ENCODE peak calls at places on chromosomes 1 and 21, in eight cellular contexts. X is breast epithelium, A is transverse colon, Z is sigmoid colon, U is heart left ventricle, J is HCT116, D is tibial nerve, B is esophagus squamous epithelium. N is an unnamed sample.

GRCh38 chr1:205370780-205371179 is 14.1 kb upstream of the KLHDC8A start:
- DNase-seq in Z (no peak), U (no peak), B (no peak), A (no peak), D (no peak), X (no peak), J (no peak), N (no peak)

GRCh38 chr1:8822383-8823294 is 5.2 kb upstream of the RERE start:
- DNase-seq in X (no peak), D (peak), A (no peak), Z (no peak), J (peak), B (no peak), U (peak), N (no peak)

GRCh38 chr1:39378377-39378776 is 113.1 kb upstream of the BMP8A start:
- DNase-seq in A (peak), Z (no peak), U (no peak), X (no peak), B (no peak), D (no peak), J (no peak), N (no peak)

GRCh38 chr1:194028002-194028401 is 841.6 kb upstream of the B3GALT2 start:
- DNase-seq in B (no peak), D (no peak), Z (no peak), J (no peak), A (no peak), U (no peak), X (no peak), N (no peak)

GRCh38 chr1:186864296-186864695 is 35.5 kb downstream of the PLA2G4A start:
- DNase-seq in Z (no peak), J (no peak), X (no peak), B (no peak), U (no peak), A (no peak), D (no peak), N (no peak)

GRCh38 chr1:245258271-245258920 is 103.6 kb downstream of the KIF26B start:
- DNase-seq in U (no peak), Z (no peak), J (no peak), X (peak), B (no peak), A (peak), D (no peak), N (peak)

GRCh38 chr1:213082778-213083445 is 31.9 kb downstream of the RPS6KC1 start:
- DNase-seq in B (no peak), J (no peak), X (no peak), D (no peak), A (no peak), Z (no peak), U (no peak), N (no peak)

GRCh38 chr1:42739753-42740700 is at the start of gene CLDN19:
- DNase-seq in D (no peak), A (no peak), B (no peak), Z (no peak), U (no peak), X (no peak), J (no peak), N (peak)

GRCh38 chr21:34839070-34839820 is 170.5 kb downstream of the CLIC6 start:
- DNase-seq in D (no peak), B (no peak), J (no peak), Z (no peak), X (no peak), A (no peak), U (no peak), N (no peak)

GRCh38 chr1:202029171-202029665 is 18.8 kb downstream of the ELF3 start:
- DNase-seq in U (no peak), Z (no peak), B (no peak), A (no peak), X (no peak), D (no peak), J (peak), N (no peak)

GRCh38 chr21:17195965-17196364 is 316.9 kb upstream of the CXADR start:
- DNase-seq in A (no peak), D (no peak), J (no peak), Z (no peak), B (no peak), X (no peak), U (no peak), N (no peak)

GRCh38 chr1:22739648-22740385 is 29.2 kb downstream of the EPHB2 start:
- DNase-seq in A (peak), Z (no peak), D (peak), J (no peak), U (no peak), B (no peak), X (no peak), N (peak)

GRCh38 chr21:31707499-31707898 is 24.4 kb downstream of the SCAF4 start:
- DNase-seq in B (no peak), Z (no peak), J (no peak), D (no peak), A (no peak), X (no peak), U (no peak), N (no peak)
- TF ChIP-seq POLR2A in B (no peak), Z (no peak), J (no peak), D (no peak), A (no peak), X (no peak), U (no peak), N (no peak)

GRCh38 chr1:31934251-31934650 is 3.9 kb downstream of the PTP4A2 start:
- DNase-seq in J (no peak), D (no peak), U (no peak), B (no peak), A (no peak), Z (no peak), X (no peak), N (no peak)
- H3K4me3 ChIP-seq in J (peak), D (no peak), U (no peak), B (no peak), A (no peak), Z (peak), X (no peak), N (no peak)

DNA sequence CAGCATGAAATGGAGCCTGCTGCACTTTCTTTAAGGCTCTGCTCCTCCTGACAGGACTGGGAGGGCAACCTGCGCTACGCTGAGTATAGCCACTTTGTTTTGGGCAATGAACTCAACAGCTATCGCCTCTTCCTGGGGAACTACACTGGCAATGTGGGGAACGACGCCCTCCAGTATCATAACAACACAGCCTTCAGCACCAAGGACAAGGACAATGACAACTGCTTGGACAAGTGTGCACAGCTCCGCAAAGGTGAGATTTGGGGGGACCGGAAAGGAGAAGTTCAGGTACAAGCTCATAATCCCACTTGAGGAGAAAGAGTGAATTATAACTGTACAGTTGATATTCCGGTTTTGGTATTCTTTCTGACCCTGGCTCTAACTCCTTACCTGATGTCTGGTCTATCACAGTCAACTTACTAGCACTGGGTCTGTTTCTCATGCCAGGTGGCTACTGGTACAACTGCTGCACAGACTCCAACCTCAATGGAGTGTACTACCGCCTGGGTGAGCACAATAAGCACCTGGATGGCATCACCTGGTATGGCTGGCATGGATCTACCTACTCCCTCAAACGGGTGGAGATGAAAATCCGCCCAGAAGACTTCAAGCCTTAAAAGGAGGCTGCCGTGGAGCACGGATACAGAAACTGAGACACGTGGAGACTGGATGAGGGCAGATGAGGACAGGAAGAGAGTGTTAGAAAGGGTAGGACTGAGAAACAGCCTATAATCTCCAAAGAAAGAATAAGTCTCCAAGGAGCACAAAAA is 5.4 kb downstream of the ANGPTL7 start:
- DNase-seq in Z (no peak), U (no peak), A (no peak), D (no peak), X (no peak), J (no peak), B (no peak), N (no peak)
- TF ChIP-seq POLR2A in Z (no peak), U (no peak), A (no peak), D (no peak), X (no peak), J (no peak), B (no peak), N (no peak)

GRCh38 chr1:48777219-48777895 is 666 bp upstream of the BEND5 start:
- DNase-seq in J (no peak), X (no peak), Z (no peak), D (no peak), B (no peak), A (no peak), U (no peak), N (no peak)

GRCh38 chr1:48772221-48772620 is 4.5 kb downstream of the BEND5 start:
- DNase-seq in U (no peak), D (no peak), J (no peak), A (peak), X (no peak), Z (no peak), B (no peak), N (no peak)

GRCh38 chr1:48776400-48777218 is at the start of gene BEND5:
- DNase-seq in U (peak), A (peak), B (no peak), Z (peak), J (no peak), X (peak), D (peak), N (peak)

GRCh38 chr1:48773133-48773532 is 3.6 kb downstream of the BEND5 start:
- DNase-seq in Z (no peak), A (no peak), D (no peak), U (no peak), X (no peak), J (no peak), B (no peak), N (no peak)

DNA sequence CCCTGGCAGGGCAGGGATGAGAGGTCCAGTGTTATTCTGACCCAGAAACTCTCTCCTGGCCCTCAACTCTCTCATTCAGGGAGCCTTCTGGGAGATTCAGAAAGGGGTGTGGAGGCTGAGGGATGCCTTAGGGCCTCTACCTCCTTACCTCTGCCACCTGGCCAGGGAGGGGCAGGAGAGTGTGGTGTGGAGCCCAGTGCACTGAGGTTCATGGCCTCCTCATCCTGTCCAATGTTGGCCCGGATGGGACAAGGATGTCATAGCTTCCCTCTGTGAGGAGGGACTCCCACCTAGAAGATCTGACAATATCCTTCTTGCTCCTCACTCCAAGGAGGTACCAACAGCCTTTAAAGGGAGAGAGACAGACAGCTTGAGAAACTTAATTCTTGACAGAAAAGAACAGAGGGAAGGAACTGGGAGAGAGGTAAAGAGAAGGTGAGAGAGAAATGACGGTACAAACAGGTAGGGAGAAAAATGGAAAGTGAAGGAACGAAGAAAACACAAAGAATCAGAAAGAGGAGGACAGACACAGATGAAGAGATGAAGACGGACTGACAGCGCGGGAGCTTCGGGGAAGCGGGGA is 783 bp downstream of the BEND5 start:
- DNase-seq in A (no peak), D (no peak), Z (no peak), U (no peak), B (no peak), X (no peak), J (no peak), N (no peak)
- H3K4me3 ChIP-seq in A (peak), D (peak), Z (peak), U (peak), B (peak), X (peak), J (no peak), N (peak)

GRCh38 chr1:45621501-45621836 is 2.4 kb downstream of the CCDC17 start:
- DNase-seq in Z (no peak), X (no peak), B (no peak), J (no peak), U (peak), D (no peak), A (no peak), N (no peak)

GRCh38 chr1:45622267-45622890 is 1.5 kb downstream of the CCDC17 start:
- DNase-seq in D (no peak), X (no peak), U (no peak), A (no peak), J (no peak), Z (no peak), B (no peak), N (no peak)

GRCh38 chr1:45619149-45619921 is 4.5 kb downstream of the CCDC17 start:
- DNase-seq in J (no peak), B (no peak), A (no peak), U (no peak), X (no peak), Z (no peak), D (no peak), N (no peak)

GRCh38 chr1:45621895-45622266 is 2.0 kb downstream of the CCDC17 start:
- DNase-seq in X (no peak), B (no peak), J (no peak), A (no peak), U (no peak), D (no peak), Z (no peak), N (peak)

GRCh38 chr1:45620588-45621500 is 3.0 kb downstream of the CCDC17 start:
- DNase-seq in B (no peak), Z (no peak), X (no peak), A (no peak), J (no peak), U (no peak), D (no peak), N (no peak)
- TF ChIP-seq POLR2A in B (no peak), Z (no peak), X (no peak), A (no peak), J (no peak), U (no peak), D (no peak), N (no peak)

DNA sequence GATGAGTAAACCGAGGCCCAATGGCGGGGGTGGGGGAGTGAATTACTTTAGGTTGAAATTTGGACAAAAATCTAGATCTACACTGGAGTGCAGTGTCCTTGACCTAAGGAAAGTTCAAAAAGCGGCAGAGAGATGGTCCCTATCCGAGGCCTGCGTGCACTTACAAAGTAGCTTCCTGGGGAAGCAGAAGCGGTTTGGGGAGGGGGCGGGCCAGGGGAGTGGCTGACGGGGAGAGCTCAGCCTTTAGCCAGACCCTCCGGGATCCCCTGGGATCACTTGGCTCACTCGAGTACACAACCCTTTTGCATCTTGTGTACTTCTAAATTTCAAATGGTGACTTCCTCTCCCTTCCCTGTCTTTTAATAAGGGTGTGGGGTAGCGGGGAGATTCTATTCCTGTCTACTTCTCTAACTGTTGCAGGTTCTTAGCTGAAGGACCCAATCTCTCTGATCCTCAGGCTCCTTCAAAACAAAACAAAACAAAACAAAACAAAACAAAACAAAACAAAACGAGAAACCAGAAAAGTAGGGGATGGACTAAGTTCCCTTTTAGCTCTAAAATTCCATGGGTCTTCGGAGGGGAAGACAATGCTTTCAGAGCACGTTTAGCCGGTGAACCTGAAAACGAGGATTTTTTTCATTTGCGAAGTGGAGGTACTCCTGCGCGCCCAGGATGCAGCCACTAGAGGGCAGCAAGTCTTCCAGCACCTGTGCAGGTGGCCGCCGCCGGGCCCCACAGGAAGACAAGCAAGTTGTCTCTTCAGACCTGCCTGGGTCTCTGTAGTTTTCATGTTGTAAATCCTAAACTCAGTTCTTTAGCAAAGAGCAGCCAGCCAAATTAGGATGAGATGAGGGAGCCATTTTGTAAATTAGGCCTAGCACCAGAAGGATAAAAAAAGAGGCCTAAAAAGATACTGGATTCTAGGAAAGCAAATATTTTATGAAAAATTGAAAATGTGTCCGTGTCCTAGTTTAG is 17.9 kb upstream of the SNX27 start:
- DNase-seq in X (peak), D (peak), Z (peak), B (no peak), U (peak), J (peak), A (peak), N (peak)
- H3K4me3 ChIP-seq in X (no peak), D (no peak), Z (no peak), B (no peak), U (no peak), J (no peak), A (no peak), N (no peak)